ENCODE peak calls at places on chromosomes 6 and 20, in ten cellular contexts. One of them, this sample, is unnamed.
A peak's percentile ranks its signal among the peaks of the same experiment; 100 is the strongest.

GRCh38 chr6:24451581-24452041 is 37.8 kb downstream of the GPLD1 start:
- DNase-seq in hypothalamus: no peak
- DNase-seq in EL: no peak
- DNase-seq in mucosa of descending colon: no peak
- DNase-seq in choroid plexus epithelial cell: no peak
- DNase-seq in NCI-H446: no peak
- DNase-seq in non-pigmented ciliary epithelial cell: no peak
- DNase-seq in NB4: no peak
- DNase-seq in A172: no peak
- DNase-seq in C1 segment of cervical spinal cord: no peak
- DNase-seq in this sample: no peak

GRCh38 chr20:23920936-23921335 is 41.4 kb upstream of the CST5 start:
- DNase-seq in choroid plexus epithelial cell: no peak
- DNase-seq in C1 segment of cervical spinal cord: no peak
- DNase-seq in NCI-H446: no peak
- DNase-seq in EL: no peak
- DNase-seq in A172: no peak
- DNase-seq in NB4: no peak
- DNase-seq in mucosa of descending colon: no peak
- DNase-seq in non-pigmented ciliary epithelial cell: no peak
- DNase-seq in hypothalamus: no peak
- DNase-seq in this sample: no peak

GRCh38 chr6:109447878-109448555 is 7.5 kb downstream of the SMPD2 start:
- DNase-seq in mucosa of descending colon: no peak
- DNase-seq in NB4: peak; percentile 56
- DNase-seq in NCI-H446: no peak
- DNase-seq in non-pigmented ciliary epithelial cell: no peak
- DNase-seq in C1 segment of cervical spinal cord: no peak
- DNase-seq in EL: no peak
- DNase-seq in A172: no peak
- DNase-seq in hypothalamus: no peak
- DNase-seq in choroid plexus epithelial cell: peak; percentile 22
- DNase-seq in this sample: peak; percentile 50

GRCh38 chr6:20403766-20404640 is 2.3 kb downstream of the E2F3 start:
- DNase-seq in mucosa of descending colon: no peak
- DNase-seq in NB4: peak; percentile 86
- DNase-seq in hypothalamus: peak; percentile 48
- DNase-seq in non-pigmented ciliary epithelial cell: no peak
- DNase-seq in EL: peak; percentile 76
- DNase-seq in NCI-H446: peak; percentile 71
- DNase-seq in choroid plexus epithelial cell: peak; percentile 62
- DNase-seq in A172: peak; percentile 22
- DNase-seq in C1 segment of cervical spinal cord: peak; percentile 67
- DNase-seq in this sample: peak; percentile 93

GRCh38 chr20:62894261-62894660 is 32.0 kb downstream of the DIDO1 start:
- DNase-seq in EL: no peak
- DNase-seq in choroid plexus epithelial cell: no peak
- DNase-seq in C1 segment of cervical spinal cord: no peak
- DNase-seq in NB4: no peak
- DNase-seq in non-pigmented ciliary epithelial cell: no peak
- DNase-seq in A172: no peak
- DNase-seq in NCI-H446: no peak
- DNase-seq in mucosa of descending colon: no peak
- DNase-seq in hypothalamus: no peak
- DNase-seq in this sample: no peak

GRCh38 chr6:19697744-19698290 is 139.4 kb upstream of the ID4 start:
- DNase-seq in EL: peak; percentile 78
- DNase-seq in mucosa of descending colon: no peak
- DNase-seq in non-pigmented ciliary epithelial cell: peak; percentile 89
- DNase-seq in hypothalamus: no peak
- DNase-seq in A172: peak; percentile 77
- DNase-seq in NB4: peak; percentile 7
- DNase-seq in choroid plexus epithelial cell: peak; percentile 82
- DNase-seq in C1 segment of cervical spinal cord: no peak
- DNase-seq in NCI-H446: no peak
- DNase-seq in this sample: no peak

GRCh38 chr6:43277643-43278523 is 20.2 kb upstream of the SLC22A7 start:
- DNase-seq in hypothalamus: no peak
- DNase-seq in C1 segment of cervical spinal cord: no peak
- DNase-seq in NB4: no peak
- DNase-seq in NCI-H446: no peak
- DNase-seq in non-pigmented ciliary epithelial cell: no peak
- DNase-seq in A172: no peak
- DNase-seq in mucosa of descending colon: peak; percentile 84
- DNase-seq in EL: peak; percentile 49
- DNase-seq in choroid plexus epithelial cell: no peak
- DNase-seq in this sample: no peak

GRCh38 chr20:59178983-59179595 is 15.5 kb downstream of the ZNF831 start:
- DNase-seq in NCI-H446: no peak
- DNase-seq in mucosa of descending colon: no peak
- DNase-seq in non-pigmented ciliary epithelial cell: no peak
- DNase-seq in choroid plexus epithelial cell: no peak
- DNase-seq in C1 segment of cervical spinal cord: no peak
- DNase-seq in A172: no peak
- DNase-seq in hypothalamus: no peak
- DNase-seq in EL: no peak
- DNase-seq in NB4: no peak
- DNase-seq in this sample: no peak

GRCh38 chr6:43520097-43520496 is 3.2 kb downstream of the POLR1C start:
- DNase-seq in mucosa of descending colon: no peak
- DNase-seq in EL: no peak
- DNase-seq in choroid plexus epithelial cell: no peak
- DNase-seq in hypothalamus: no peak
- DNase-seq in A172: no peak
- DNase-seq in NCI-H446: no peak
- DNase-seq in NB4: no peak
- DNase-seq in C1 segment of cervical spinal cord: no peak
- DNase-seq in non-pigmented ciliary epithelial cell: no peak
- DNase-seq in this sample: no peak

GRCh38 chr6:89483111-89483720 is 50.3 kb downstream of the ANKRD6 start:
- DNase-seq in C1 segment of cervical spinal cord: no peak
- DNase-seq in choroid plexus epithelial cell: no peak
- DNase-seq in A172: no peak
- DNase-seq in NCI-H446: no peak
- DNase-seq in mucosa of descending colon: no peak
- DNase-seq in EL: no peak
- DNase-seq in hypothalamus: no peak
- DNase-seq in non-pigmented ciliary epithelial cell: no peak
- DNase-seq in NB4: no peak
- DNase-seq in this sample: no peak

This sample was measured in KBM-7.